ENCODE peak calls at places on chromosomes 12 and 14, in five cellular contexts. One of them, this sample, is unnamed.

GRCh38 chr12:112354399-112354798 is 27.8 kb downstream of the HECTD4 start:
- DNase-seq in omental fat pad: no peak
- DNase-seq in uterus: no peak
- DNase-seq in lower lobe of right lung: no peak
- DNase-seq in ovary: no peak
- DNase-seq in this sample: no peak

GRCh38 chr14:39431416-39432178 is 636 bp downstream of the FBXO33 start:
- DNase-seq in uterus: peak; percentile 32
- DNase-seq in ovary: peak; percentile 31
- DNase-seq in lower lobe of right lung: peak; percentile 77
- DNase-seq in omental fat pad: no peak
- DNase-seq in this sample: peak; percentile 48

GRCh38 chr12:111954974-111955373 is 58.0 kb downstream of the TMEM116 start:
- DNase-seq in omental fat pad: no peak
- DNase-seq in uterus: no peak
- DNase-seq in ovary: no peak
- DNase-seq in lower lobe of right lung: no peak
- DNase-seq in this sample: no peak

GRCh38 chr12:19846561-19846960 is 407.3 kb downstream of the AEBP2 start:
- DNase-seq in ovary: no peak
- DNase-seq in lower lobe of right lung: no peak
- DNase-seq in uterus: no peak
- DNase-seq in omental fat pad: no peak
- DNase-seq in this sample: no peak

GRCh38 chr14:60327447-60328331 is 78.7 kb downstream of the PPM1A start:
- DNase-seq in omental fat pad: no peak
- DNase-seq in ovary: no peak
- DNase-seq in uterus: no peak
- DNase-seq in lower lobe of right lung: peak; percentile 56
- DNase-seq in this sample: peak; percentile 74

GRCh38 chr14:68047910-68048309 is 228.3 kb downstream of the RAD51B start:
- DNase-seq in omental fat pad: no peak
- DNase-seq in uterus: no peak
- DNase-seq in ovary: no peak
- DNase-seq in lower lobe of right lung: no peak
- DNase-seq in this sample: no peak

GRCh38 chr12:8906781-8907180 is 7.5 kb upstream of the PHC1 start:
- DNase-seq in lower lobe of right lung: no peak
- DNase-seq in omental fat pad: no peak
- DNase-seq in uterus: no peak
- DNase-seq in ovary: no peak
- DNase-seq in this sample: no peak

GRCh38 chr12:127729381-127729780 is 537.6 kb upstream of the TMEM132C start:
- DNase-seq in lower lobe of right lung: no peak
- DNase-seq in omental fat pad: no peak
- DNase-seq in ovary: no peak
- DNase-seq in uterus: no peak
- DNase-seq in this sample: no peak

GRCh38 chr12:58529114-58529665 is 391.1 kb downstream of the LRIG3 start:
- DNase-seq in omental fat pad: no peak
- DNase-seq in ovary: no peak
- DNase-seq in lower lobe of right lung: no peak
- DNase-seq in uterus: no peak
- DNase-seq in this sample: no peak

GRCh38 chr14:91892918-91893527 is 25.7 kb upstream of the TC2N start:
- DNase-seq in ovary: no peak
- DNase-seq in lower lobe of right lung: no peak
- DNase-seq in omental fat pad: no peak
- DNase-seq in uterus: no peak
- DNase-seq in this sample: peak; percentile 57

GRCh38 chr14:100035700-100036099 is 29.5 kb upstream of the EVL start:
- DNase-seq in uterus: no peak
- DNase-seq in lower lobe of right lung: no peak
- DNase-seq in omental fat pad: no peak
- DNase-seq in ovary: no peak
- DNase-seq in this sample: no peak
- TF ChIP-seq CTCF in uterus: no peak
- TF ChIP-seq CTCF in lower lobe of right lung: no peak
- TF ChIP-seq CTCF in omental fat pad: no peak
- TF ChIP-seq CTCF in ovary: no peak
- TF ChIP-seq CTCF in this sample: no peak

GRCh38 chr12:15984963-15985362 is 73.8 kb downstream of the DERA start:
- DNase-seq in uterus: no peak
- DNase-seq in omental fat pad: no peak
- DNase-seq in lower lobe of right lung: no peak
- DNase-seq in ovary: no peak
- DNase-seq in this sample: no peak

GRCh38 chr12:15982921-15983320 is 71.8 kb downstream of the DERA start:
- DNase-seq in uterus: no peak
- DNase-seq in omental fat pad: no peak
- DNase-seq in ovary: no peak
- DNase-seq in lower lobe of right lung: no peak
- DNase-seq in this sample: no peak

GRCh38 chr12:15982071-15982470 is 70.9 kb downstream of the DERA start:
- DNase-seq in omental fat pad: no peak
- DNase-seq in ovary: no peak
- DNase-seq in lower lobe of right lung: no peak
- DNase-seq in uterus: no peak
- DNase-seq in this sample: no peak

GRCh38 chr12:15984097-15984800 is 73.1 kb downstream of the DERA start:
- DNase-seq in ovary: no peak
- DNase-seq in lower lobe of right lung: no peak
- DNase-seq in uterus: no peak
- DNase-seq in omental fat pad: no peak
- DNase-seq in this sample: no peak

GRCh38 chr12:15982471-15982870 is 71.3 kb downstream of the DERA start:
- DNase-seq in lower lobe of right lung: no peak
- DNase-seq in uterus: no peak
- DNase-seq in ovary: no peak
- DNase-seq in omental fat pad: no peak
- DNase-seq in this sample: no peak
- TF ChIP-seq CTCF in lower lobe of right lung: peak; percentile 44
- TF ChIP-seq CTCF in uterus: peak; percentile 28
- TF ChIP-seq CTCF in ovary: no peak
- TF ChIP-seq CTCF in omental fat pad: no peak
- TF ChIP-seq CTCF in this sample: no peak

DNA sequence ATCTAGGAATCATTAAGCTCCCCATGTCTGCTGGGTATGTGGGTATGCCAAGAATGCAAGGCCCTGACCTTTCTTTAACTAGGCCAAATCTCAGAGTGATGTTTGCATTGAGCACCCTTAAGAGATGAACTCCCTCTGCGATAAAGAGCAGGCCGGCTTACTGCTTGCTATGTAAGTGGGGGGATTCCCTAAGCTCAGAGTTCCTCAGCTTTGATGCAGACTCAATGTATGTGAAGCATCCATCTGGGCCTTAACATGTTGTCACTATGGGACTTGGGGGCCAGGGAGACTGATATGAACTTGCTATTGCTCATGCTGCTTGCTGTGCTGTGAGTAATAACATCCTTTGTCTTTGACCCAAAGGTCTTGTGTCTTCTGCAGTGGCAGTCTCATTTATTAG is 149.7 kb downstream of the C12orf75 start:
- DNase-seq in lower lobe of right lung: no peak
- DNase-seq in omental fat pad: no peak
- DNase-seq in ovary: no peak
- DNase-seq in uterus: no peak
- DNase-seq in this sample: no peak
- TF ChIP-seq CTCF in lower lobe of right lung: no peak
- TF ChIP-seq CTCF in omental fat pad: no peak
- TF ChIP-seq CTCF in ovary: no peak
- TF ChIP-seq CTCF in uterus: no peak
- TF ChIP-seq CTCF in this sample: no peak

GRCh38 chr14:41167040-41167439 is 439.6 kb upstream of the LRFN5 start:
- DNase-seq in uterus: no peak
- DNase-seq in lower lobe of right lung: no peak
- DNase-seq in omental fat pad: no peak
- DNase-seq in ovary: no peak
- DNase-seq in this sample: no peak
- TF ChIP-seq CTCF in uterus: no peak
- TF ChIP-seq CTCF in lower lobe of right lung: no peak
- TF ChIP-seq CTCF in omental fat pad: no peak
- TF ChIP-seq CTCF in ovary: no peak
- TF ChIP-seq CTCF in this sample: no peak

GRCh38 chr12:79373896-79374499 is 316.8 kb downstream of the PAWR start:
- DNase-seq in omental fat pad: no peak
- DNase-seq in ovary: no peak
- DNase-seq in uterus: no peak
- DNase-seq in lower lobe of right lung: no peak
- DNase-seq in this sample: peak; percentile 26
- TF ChIP-seq CTCF in omental fat pad: no peak
- TF ChIP-seq CTCF in ovary: peak; percentile 26
- TF ChIP-seq CTCF in uterus: peak; percentile 45
- TF ChIP-seq CTCF in lower lobe of right lung: peak; percentile 57
- TF ChIP-seq CTCF in this sample: peak; percentile 17

DNA sequence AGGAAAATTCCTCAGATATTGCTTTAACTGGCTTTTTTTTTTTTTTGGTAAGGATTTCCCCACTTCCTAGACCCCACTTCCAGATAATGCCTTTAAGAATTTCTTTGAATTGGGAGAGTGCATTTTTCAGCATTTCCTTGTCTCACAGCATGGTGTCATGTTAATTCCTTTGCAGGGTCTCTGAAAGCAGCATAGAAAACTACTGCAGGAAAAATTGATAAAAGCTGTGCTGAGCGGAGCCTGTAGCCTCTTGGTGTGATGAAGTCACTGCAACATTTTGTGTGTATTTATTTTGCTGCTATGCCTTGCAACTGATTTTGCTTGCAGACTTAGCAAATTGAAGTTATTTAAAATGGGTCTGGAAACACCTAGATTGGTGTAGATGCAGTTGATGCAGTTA is 2.7 kb downstream of the ANO4 start:
- DNase-seq in uterus: no peak
- DNase-seq in omental fat pad: no peak
- DNase-seq in lower lobe of right lung: no peak
- DNase-seq in ovary: no peak
- DNase-seq in this sample: no peak
- TF ChIP-seq CTCF in uterus: no peak
- TF ChIP-seq CTCF in omental fat pad: no peak
- TF ChIP-seq CTCF in lower lobe of right lung: no peak
- TF ChIP-seq CTCF in ovary: no peak
- TF ChIP-seq CTCF in this sample: no peak

GRCh38 chr12:89960011-89960507 is 251.4 kb upstream of the ATP2B1 start:
- DNase-seq in ovary: no peak
- DNase-seq in uterus: no peak
- DNase-seq in lower lobe of right lung: no peak
- DNase-seq in omental fat pad: no peak
- DNase-seq in this sample: peak; percentile 45

GRCh38 chr12:89960607-89961394 is 252.2 kb upstream of the ATP2B1 start:
- DNase-seq in uterus: no peak
- DNase-seq in ovary: no peak
- DNase-seq in lower lobe of right lung: no peak
- DNase-seq in omental fat pad: no peak
- DNase-seq in this sample: no peak

GRCh38 chr12:89965993-89966392 is 257.4 kb upstream of the ATP2B1 start:
- DNase-seq in lower lobe of right lung: no peak
- DNase-seq in uterus: no peak
- DNase-seq in omental fat pad: no peak
- DNase-seq in ovary: no peak
- DNase-seq in this sample: no peak

GRCh38 chr12:89959188-89959587 is 250.6 kb upstream of the ATP2B1 start:
- DNase-seq in uterus: no peak
- DNase-seq in lower lobe of right lung: no peak
- DNase-seq in omental fat pad: no peak
- DNase-seq in ovary: no peak
- DNase-seq in this sample: no peak

DNA sequence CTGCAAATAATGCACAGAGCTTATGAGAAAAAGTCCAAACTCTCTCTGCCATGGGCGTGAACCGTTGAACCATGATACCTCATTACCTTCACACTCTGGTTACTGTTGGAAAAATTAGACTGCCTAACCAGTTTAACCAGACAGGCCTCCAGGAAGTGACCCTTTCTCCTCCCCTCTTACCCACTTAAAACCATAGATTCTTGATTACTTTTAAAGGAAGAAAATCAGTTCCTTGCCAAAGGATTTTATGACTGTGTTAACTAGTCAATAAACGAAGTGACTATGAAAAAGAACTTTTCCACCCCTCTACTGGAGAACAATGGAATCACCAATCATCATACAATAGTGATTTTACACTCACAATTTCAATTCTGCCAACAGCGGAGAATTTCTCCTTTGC is 254.0 kb upstream of the ATP2B1 start:
- DNase-seq in omental fat pad: no peak
- DNase-seq in uterus: no peak
- DNase-seq in ovary: no peak
- DNase-seq in lower lobe of right lung: no peak
- DNase-seq in this sample: no peak
- TF ChIP-seq CTCF in omental fat pad: no peak
- TF ChIP-seq CTCF in uterus: no peak
- TF ChIP-seq CTCF in ovary: no peak
- TF ChIP-seq CTCF in lower lobe of right lung: peak; percentile 18
- TF ChIP-seq CTCF in this sample: no peak

DNA sequence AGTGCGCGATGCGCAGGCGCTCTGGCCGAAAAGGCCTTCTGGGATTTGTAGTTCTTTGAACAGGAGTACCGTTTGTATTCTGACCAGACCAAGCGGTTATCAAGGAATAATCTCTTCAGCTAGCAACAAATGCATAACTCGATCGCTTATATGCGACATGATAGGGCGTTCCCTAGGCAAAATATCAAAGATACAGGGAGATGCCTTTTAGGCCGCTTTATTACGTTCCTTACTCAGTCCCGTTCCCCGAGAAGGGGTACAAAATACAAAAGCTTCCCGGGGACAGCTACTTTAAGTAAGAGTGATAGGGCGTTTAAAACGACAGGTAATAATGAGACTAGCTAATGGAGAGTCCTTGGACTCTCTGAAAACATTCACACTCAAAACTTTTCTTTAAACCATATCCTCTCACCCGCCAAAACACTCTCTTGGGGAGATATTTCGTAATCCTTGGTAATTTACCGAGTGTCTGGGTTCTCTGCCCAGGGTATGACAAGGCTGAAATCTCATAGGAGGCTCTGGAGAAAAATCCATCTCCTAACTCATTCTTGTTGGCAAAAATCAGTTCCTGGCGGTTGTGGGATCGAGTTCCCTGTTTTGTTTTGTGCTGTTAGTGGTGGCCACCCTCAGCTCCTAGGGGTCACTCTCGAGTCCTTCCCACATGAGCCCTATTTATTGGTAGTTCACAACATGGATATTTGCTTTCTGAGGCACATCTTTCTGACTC is 412 bp upstream of the SNW1 start:
- DNase-seq in lower lobe of right lung: no peak
- DNase-seq in uterus: peak; percentile 40
- DNase-seq in ovary: peak; percentile 15
- DNase-seq in omental fat pad: no peak
- DNase-seq in this sample: peak; percentile 42
- TF ChIP-seq CTCF in lower lobe of right lung: peak; percentile 16
- TF ChIP-seq CTCF in uterus: no peak
- TF ChIP-seq CTCF in ovary: no peak
- TF ChIP-seq CTCF in omental fat pad: no peak
- TF ChIP-seq CTCF in this sample: peak; percentile 48